ENCODE peak calls at places on chromosomes 5 and 9, in seven cellular contexts. One of them, this sample, is unnamed.

GRCh38 chr9:127545196-127546124 is 66.6 kb upstream of the STXBP1 start:
- DNase-seq in WERI-Rb-1: no peak
- DNase-seq in T1000: peak; percentile 61
- DNase-seq in hippocampal formation: peak; percentile 72
- DNase-seq in CD8-positive, alpha-beta memory T cell: no peak
- DNase-seq in ecto neural progenitor cell: no peak
- DNase-seq in AG08395: peak; percentile 61
- DNase-seq in this sample: peak; percentile 75

GRCh38 chr5:95620870-95621838 is 1.3 kb downstream of the GPR150 start:
- DNase-seq in WERI-Rb-1: peak; percentile 74
- DNase-seq in T1000: peak; percentile 4
- DNase-seq in hippocampal formation: no peak
- DNase-seq in CD8-positive, alpha-beta memory T cell: peak; percentile 21
- DNase-seq in ecto neural progenitor cell: peak; percentile 74
- DNase-seq in AG08395: peak; percentile 28
- DNase-seq in this sample: no peak

GRCh38 chr9:116549061-116549664 is 137.9 kb upstream of the TRIM32 start:
- DNase-seq in WERI-Rb-1: no peak
- DNase-seq in T1000: peak; percentile 83
- DNase-seq in hippocampal formation: no peak
- DNase-seq in CD8-positive, alpha-beta memory T cell: no peak
- DNase-seq in ecto neural progenitor cell: no peak
- DNase-seq in AG08395: peak; percentile 97
- DNase-seq in this sample: peak; percentile 80

GRCh38 chr9:127539982-127540663 is 72.0 kb upstream of the STXBP1 start:
- DNase-seq in WERI-Rb-1: no peak
- DNase-seq in T1000: no peak
- DNase-seq in hippocampal formation: no peak
- DNase-seq in CD8-positive, alpha-beta memory T cell: no peak
- DNase-seq in ecto neural progenitor cell: no peak
- DNase-seq in AG08395: no peak
- DNase-seq in this sample: no peak

GRCh38 chr9:136270173-136270710 is 24.6 kb upstream of the QSOX2 start:
- DNase-seq in WERI-Rb-1: no peak
- DNase-seq in T1000: no peak
- DNase-seq in hippocampal formation: no peak
- DNase-seq in CD8-positive, alpha-beta memory T cell: no peak
- DNase-seq in ecto neural progenitor cell: no peak
- DNase-seq in AG08395: no peak
- DNase-seq in this sample: no peak

GRCh38 chr9:118321823-118322222 is 617.6 kb downstream of the TLR4 start:
- DNase-seq in WERI-Rb-1: no peak
- DNase-seq in T1000: no peak
- DNase-seq in hippocampal formation: no peak
- DNase-seq in CD8-positive, alpha-beta memory T cell: no peak
- DNase-seq in ecto neural progenitor cell: no peak
- DNase-seq in AG08395: no peak
- DNase-seq in this sample: no peak

GRCh38 chr5:135446186-135446585 is 962 bp downstream of the DCANP1 start:
- DNase-seq in WERI-Rb-1: no peak
- DNase-seq in T1000: no peak
- DNase-seq in hippocampal formation: no peak
- DNase-seq in CD8-positive, alpha-beta memory T cell: no peak
- DNase-seq in ecto neural progenitor cell: peak; percentile 20
- DNase-seq in AG08395: no peak
- DNase-seq in this sample: no peak

GRCh38 chr5:132782101-132782500 is 5.1 kb upstream of the SEPTIN8 start:
- DNase-seq in WERI-Rb-1: no peak
- DNase-seq in T1000: no peak
- DNase-seq in hippocampal formation: no peak
- DNase-seq in CD8-positive, alpha-beta memory T cell: no peak
- DNase-seq in ecto neural progenitor cell: no peak
- DNase-seq in AG08395: peak; percentile 55
- DNase-seq in this sample: peak; percentile 53

GRCh38 chr5:110853267-110853666 is 114.5 kb downstream of the SLC25A46 start:
- DNase-seq in WERI-Rb-1: no peak
- DNase-seq in T1000: no peak
- DNase-seq in hippocampal formation: no peak
- DNase-seq in CD8-positive, alpha-beta memory T cell: no peak
- DNase-seq in ecto neural progenitor cell: no peak
- DNase-seq in AG08395: no peak
- DNase-seq in this sample: peak; percentile 40

GRCh38 chr5:126577415-126577814 is 17.6 kb downstream of the ALDH7A1 start:
- DNase-seq in WERI-Rb-1: no peak
- DNase-seq in T1000: no peak
- DNase-seq in hippocampal formation: no peak
- DNase-seq in CD8-positive, alpha-beta memory T cell: no peak
- DNase-seq in ecto neural progenitor cell: no peak
- DNase-seq in AG08395: no peak
- DNase-seq in this sample: no peak

GRCh38 chr5:8254674-8255073 is 385.7 kb downstream of the MTRR start:
- DNase-seq in WERI-Rb-1: no peak
- DNase-seq in T1000: no peak
- DNase-seq in hippocampal formation: no peak
- DNase-seq in CD8-positive, alpha-beta memory T cell: no peak
- DNase-seq in ecto neural progenitor cell: no peak
- DNase-seq in AG08395: no peak
- DNase-seq in this sample: peak; percentile 98

GRCh38 chr5:142201471-142201887 is 92.9 kb downstream of the NDFIP1 start:
- DNase-seq in WERI-Rb-1: no peak
- DNase-seq in T1000: no peak
- DNase-seq in hippocampal formation: no peak
- DNase-seq in CD8-positive, alpha-beta memory T cell: no peak
- DNase-seq in ecto neural progenitor cell: no peak
- DNase-seq in AG08395: peak; percentile 80
- DNase-seq in this sample: peak; percentile 74

GRCh38 chr9:106862946-106863740 is at the start of gene ZNF462:
- DNase-seq in WERI-Rb-1: peak; percentile 68
- DNase-seq in T1000: peak; percentile 25
- DNase-seq in hippocampal formation: no peak
- DNase-seq in CD8-positive, alpha-beta memory T cell: no peak
- DNase-seq in ecto neural progenitor cell: peak; percentile 65
- DNase-seq in AG08395: peak; percentile 37
- DNase-seq in this sample: peak; percentile 28

GRCh38 chr9:81474125-81474524 is 215.2 kb downstream of the TLE1 start:
- DNase-seq in WERI-Rb-1: no peak
- DNase-seq in T1000: no peak
- DNase-seq in hippocampal formation: no peak
- DNase-seq in CD8-positive, alpha-beta memory T cell: no peak
- DNase-seq in ecto neural progenitor cell: no peak
- DNase-seq in AG08395: no peak
- DNase-seq in this sample: peak; percentile 33

GRCh38 chr5:57832873-57833272 is 350.3 kb upstream of the ACTBL2 start:
- DNase-seq in WERI-Rb-1: no peak
- DNase-seq in T1000: no peak
- DNase-seq in hippocampal formation: no peak
- DNase-seq in CD8-positive, alpha-beta memory T cell: no peak
- DNase-seq in ecto neural progenitor cell: no peak
- DNase-seq in AG08395: no peak
- DNase-seq in this sample: no peak

GRCh38 chr9:12658531-12659209 is 34.5 kb upstream of the TYRP1 start:
- DNase-seq in WERI-Rb-1: no peak
- DNase-seq in T1000: no peak
- DNase-seq in hippocampal formation: no peak
- DNase-seq in CD8-positive, alpha-beta memory T cell: no peak
- DNase-seq in ecto neural progenitor cell: no peak
- DNase-seq in AG08395: no peak
- DNase-seq in this sample: no peak

This sample was measured in PC-3.